ENCODE peak calls at places on chromosomes 13 and 19, in four cellular contexts. One of them, this sample, is unnamed.

GRCh38 chr13:95201814-95202521 is 99.3 kb downstream of the ABCC4 start:
- DNase-seq in neural progenitor cell: no peak
- DNase-seq in MM.1S: no peak
- DNase-seq in GM23338: no peak
- DNase-seq in this sample: no peak

GRCh38 chr19:48844472-48844871 is 8.2 kb upstream of the HSD17B14 start:
- DNase-seq in GM23338: peak; percentile 78
- DNase-seq in MM.1S: no peak
- DNase-seq in neural progenitor cell: peak; percentile 34
- DNase-seq in this sample: peak; percentile 64

GRCh38 chr13:57017357-57017756 is 123.4 kb upstream of the PRR20A start:
- DNase-seq in neural progenitor cell: no peak
- DNase-seq in MM.1S: no peak
- DNase-seq in GM23338: no peak
- DNase-seq in this sample: no peak

GRCh38 chr13:42946927-42947326 is 45.1 kb downstream of the EPSTI1 start:
- DNase-seq in MM.1S: no peak
- DNase-seq in GM23338: no peak
- DNase-seq in neural progenitor cell: no peak
- DNase-seq in this sample: peak; percentile 66

GRCh38 chr13:27177852-27178251 is 6.2 kb upstream of the USP12 start:
- DNase-seq in MM.1S: no peak
- DNase-seq in GM23338: peak; percentile 87
- DNase-seq in neural progenitor cell: peak; percentile 23
- DNase-seq in this sample: no peak

GRCh38 chr13:110308377-110309158 is 1.5 kb downstream of the COL4A2 start:
- DNase-seq in GM23338: peak; percentile 85
- DNase-seq in MM.1S: no peak
- DNase-seq in neural progenitor cell: peak; percentile 84
- DNase-seq in this sample: peak; percentile 73

GRCh38 chr19:32269831-32270230 is 75.6 kb upstream of the ZNF507 start:
- DNase-seq in MM.1S: no peak
- DNase-seq in neural progenitor cell: no peak
- DNase-seq in GM23338: no peak
- DNase-seq in this sample: no peak

GRCh38 chr13:39044536-39044935 is 6.3 kb downstream of the NHLRC3 start:
- DNase-seq in neural progenitor cell: no peak
- DNase-seq in MM.1S: no peak
- DNase-seq in GM23338: no peak
- DNase-seq in this sample: no peak

GRCh38 chr19:52638601-52639000 is 446 bp upstream of the ZNF83 start:
- DNase-seq in neural progenitor cell: no peak
- DNase-seq in MM.1S: no peak
- DNase-seq in GM23338: peak; percentile 40
- DNase-seq in this sample: peak; percentile 79

GRCh38 chr19:51148571-51148970 is 6.5 kb downstream of the SIGLEC7 start:
- DNase-seq in neural progenitor cell: no peak
- DNase-seq in MM.1S: no peak
- DNase-seq in GM23338: no peak
- DNase-seq in this sample: no peak

GRCh38 chr19:15129856-15130580 is 22.8 kb downstream of the SYDE1 start:
- DNase-seq in GM23338: no peak
- DNase-seq in neural progenitor cell: no peak
- DNase-seq in MM.1S: no peak
- DNase-seq in this sample: no peak

GRCh38 chr13:113205428-113205931 is 3.0 kb downstream of the PCID2 start:
- DNase-seq in GM23338: no peak
- DNase-seq in neural progenitor cell: no peak
- DNase-seq in MM.1S: no peak
- DNase-seq in this sample: peak; percentile 66

GRCh38 chr19:50658438-50659317 is 9.4 kb downstream of the C19orf81 start:
- DNase-seq in MM.1S: no peak
- DNase-seq in GM23338: peak; percentile 97
- DNase-seq in neural progenitor cell: peak; percentile 94
- DNase-seq in this sample: peak; percentile 86

GRCh38 chr13:106917024-106917491 is 349.1 kb upstream of the ARGLU1 start:
- DNase-seq in GM23338: peak; percentile 46
- DNase-seq in neural progenitor cell: peak; percentile 42
- DNase-seq in MM.1S: no peak
- DNase-seq in this sample: no peak

GRCh38 chr19:44684892-44685847 is 13.8 kb upstream of the CEACAM16 start:
- DNase-seq in GM23338: peak; percentile 60
- DNase-seq in MM.1S: no peak
- DNase-seq in neural progenitor cell: peak; percentile 28
- DNase-seq in this sample: peak; percentile 93

GRCh38 chr19:40592170-40592569 is 9.0 kb upstream of the LTBP4 start:
- DNase-seq in GM23338: peak; percentile 89
- DNase-seq in MM.1S: peak; percentile 73
- DNase-seq in neural progenitor cell: peak; percentile 44
- DNase-seq in this sample: peak; percentile 63

GRCh38 chr13:34464011-34464410 is 478.1 kb upstream of the NBEA start:
- DNase-seq in GM23338: no peak
- DNase-seq in MM.1S: no peak
- DNase-seq in neural progenitor cell: no peak
- DNase-seq in this sample: no peak

GRCh38 chr13:26048745-26049144 is 3.1 kb downstream of the SHISA2 start:
- DNase-seq in MM.1S: no peak
- DNase-seq in neural progenitor cell: no peak
- DNase-seq in GM23338: no peak
- DNase-seq in this sample: no peak

GRCh38 chr13:44015808-44016207 is 136.1 kb downstream of the LACC1 start:
- DNase-seq in GM23338: no peak
- DNase-seq in neural progenitor cell: no peak
- DNase-seq in MM.1S: no peak
- DNase-seq in this sample: no peak

GRCh38 chr19:44623080-44623479 is 9.7 kb downstream of the IGSF23 start:
- DNase-seq in MM.1S: no peak
- DNase-seq in neural progenitor cell: no peak
- DNase-seq in GM23338: no peak
- DNase-seq in this sample: peak; percentile 59

GRCh38 chr13:98576215-98576945 is 527 bp downstream of the STK24 start:
- DNase-seq in neural progenitor cell: peak; percentile 62
- DNase-seq in MM.1S: peak; percentile 45
- DNase-seq in GM23338: peak; percentile 57
- DNase-seq in this sample: peak; percentile 67

GRCh38 chr13:99103536-99103935 is 97.1 kb upstream of the UBAC2 start:
- DNase-seq in GM23338: peak; percentile 27
- DNase-seq in neural progenitor cell: peak; percentile 47
- DNase-seq in MM.1S: no peak
- DNase-seq in this sample: peak; percentile 11

GRCh38 chr13:39663958-39664357 is 8.5 kb downstream of the COG6 start:
- DNase-seq in MM.1S: no peak
- DNase-seq in neural progenitor cell: no peak
- DNase-seq in GM23338: no peak
- DNase-seq in this sample: no peak

GRCh38 chr13:83880275-83881027 is 1.8 kb downstream of the SLITRK1 start:
- DNase-seq in MM.1S: no peak
- DNase-seq in GM23338: peak; percentile 28
- DNase-seq in neural progenitor cell: peak; percentile 26
- DNase-seq in this sample: no peak

GRCh38 chr13:32734511-32734910 is 148.3 kb downstream of the PDS5B start:
- DNase-seq in neural progenitor cell: no peak
- DNase-seq in GM23338: no peak
- DNase-seq in MM.1S: no peak
- DNase-seq in this sample: peak; percentile 82

GRCh38 chr19:5050016-5050656 is 81.2 kb downstream of the KDM4B start:
- DNase-seq in GM23338: no peak
- DNase-seq in neural progenitor cell: no peak
- DNase-seq in MM.1S: no peak
- DNase-seq in this sample: no peak

GRCh38 chr19:46697142-46697960 is 19.6 kb downstream of the PRKD2 start:
- DNase-seq in neural progenitor cell: peak; percentile 97
- DNase-seq in GM23338: peak; percentile 99
- DNase-seq in MM.1S: no peak
- DNase-seq in this sample: peak; percentile 90

GRCh38 chr19:45097776-45098520 is 5.0 kb downstream of the PPP1R37 start:
- DNase-seq in neural progenitor cell: no peak
- DNase-seq in MM.1S: no peak
- DNase-seq in GM23338: no peak
- DNase-seq in this sample: peak; percentile 97

GRCh38 chr13:72726721-72727416 is 560 bp downstream of the MZT1 start:
- DNase-seq in MM.1S: peak; percentile 27
- DNase-seq in neural progenitor cell: peak; percentile 79
- DNase-seq in GM23338: peak; percentile 75
- DNase-seq in this sample: peak; percentile 66

GRCh38 chr19:7534531-7534980 is 961 bp upstream of the PNPLA6 start:
- DNase-seq in neural progenitor cell: peak; percentile 89
- DNase-seq in MM.1S: peak; percentile 39
- DNase-seq in GM23338: peak; percentile 93
- DNase-seq in this sample: peak; percentile 86

DNA sequence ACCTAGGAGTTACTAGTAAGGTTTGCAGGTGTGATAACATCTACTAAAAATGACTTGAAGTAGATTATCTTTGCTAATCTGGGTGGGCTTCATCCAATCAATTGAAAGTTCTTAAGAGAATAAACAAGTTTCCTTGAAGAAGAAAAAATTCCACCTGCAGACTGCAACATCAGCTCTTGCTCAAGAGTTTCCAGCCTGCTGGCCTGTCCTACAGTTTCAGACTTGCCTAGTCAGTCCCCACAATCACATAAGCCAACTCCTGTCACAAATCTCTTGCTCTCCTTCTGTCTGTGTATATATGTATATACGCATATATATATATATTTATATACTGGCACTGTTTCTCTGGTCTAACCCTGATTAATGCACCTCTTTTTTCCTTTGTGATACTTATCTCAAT is 67.3 kb upstream of the ITM2B start:
- DNase-seq in neural progenitor cell: no peak
- DNase-seq in MM.1S: no peak
- DNase-seq in GM23338: no peak
- DNase-seq in this sample: no peak
- TF ChIP-seq EZH2phosphoT487 in neural progenitor cell: no peak
- TF ChIP-seq EZH2phosphoT487 in MM.1S: no peak
- TF ChIP-seq EZH2phosphoT487 in GM23338: no peak
- TF ChIP-seq EZH2phosphoT487 in this sample: no peak

GRCh38 chr13:47087841-47088240 is 191.0 kb upstream of the HTR2A start:
- DNase-seq in GM23338: no peak
- DNase-seq in neural progenitor cell: no peak
- DNase-seq in MM.1S: no peak
- DNase-seq in this sample: peak; percentile 90
- TF ChIP-seq EZH2phosphoT487 in GM23338: no peak
- TF ChIP-seq EZH2phosphoT487 in neural progenitor cell: no peak
- TF ChIP-seq EZH2phosphoT487 in MM.1S: no peak
- TF ChIP-seq EZH2phosphoT487 in this sample: no peak

DNA sequence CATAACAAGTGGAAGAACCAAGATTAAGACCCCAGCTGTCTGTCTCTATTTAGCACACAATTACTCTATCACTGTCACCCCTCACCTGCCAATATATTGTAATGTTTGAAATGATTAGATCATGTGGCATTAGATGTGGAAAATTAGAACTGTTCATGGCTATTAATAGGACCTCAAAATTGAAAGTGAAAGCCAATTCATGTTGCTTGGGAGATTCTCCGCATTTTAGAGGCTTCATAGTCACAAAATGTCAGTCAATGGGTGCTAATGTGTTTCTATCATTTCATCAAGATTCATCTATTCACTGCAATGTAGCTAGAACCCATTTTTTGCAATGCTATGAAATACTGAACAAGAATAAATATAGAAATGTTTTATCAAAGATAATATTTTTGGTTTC is 388.7 kb downstream of the DCT start:
- DNase-seq in neural progenitor cell: no peak
- DNase-seq in MM.1S: peak; percentile 14
- DNase-seq in GM23338: no peak
- DNase-seq in this sample: no peak
- TF ChIP-seq EZH2phosphoT487 in neural progenitor cell: no peak
- TF ChIP-seq EZH2phosphoT487 in MM.1S: no peak
- TF ChIP-seq EZH2phosphoT487 in GM23338: no peak
- TF ChIP-seq EZH2phosphoT487 in this sample: no peak

GRCh38 chr19:42282810-42283247 is 13.8 kb downstream of the CIC start:
- DNase-seq in MM.1S: no peak
- DNase-seq in neural progenitor cell: no peak
- DNase-seq in GM23338: no peak
- DNase-seq in this sample: no peak

GRCh38 chr19:42279902-42280760 is 11.1 kb downstream of the CIC start:
- DNase-seq in MM.1S: peak; percentile 81
- DNase-seq in neural progenitor cell: peak; percentile 94
- DNase-seq in GM23338: peak; percentile 79
- DNase-seq in this sample: peak; percentile 96

GRCh38 chr19:42282036-42282762 is 13.1 kb downstream of the CIC start:
- DNase-seq in MM.1S: no peak
- DNase-seq in neural progenitor cell: peak; percentile 52
- DNase-seq in GM23338: no peak
- DNase-seq in this sample: peak; percentile 74

GRCh38 chr19:42280761-42281174 is 11.7 kb downstream of the CIC start:
- DNase-seq in GM23338: no peak
- DNase-seq in neural progenitor cell: peak; percentile 51
- DNase-seq in MM.1S: no peak
- DNase-seq in this sample: peak; percentile 77

DNA sequence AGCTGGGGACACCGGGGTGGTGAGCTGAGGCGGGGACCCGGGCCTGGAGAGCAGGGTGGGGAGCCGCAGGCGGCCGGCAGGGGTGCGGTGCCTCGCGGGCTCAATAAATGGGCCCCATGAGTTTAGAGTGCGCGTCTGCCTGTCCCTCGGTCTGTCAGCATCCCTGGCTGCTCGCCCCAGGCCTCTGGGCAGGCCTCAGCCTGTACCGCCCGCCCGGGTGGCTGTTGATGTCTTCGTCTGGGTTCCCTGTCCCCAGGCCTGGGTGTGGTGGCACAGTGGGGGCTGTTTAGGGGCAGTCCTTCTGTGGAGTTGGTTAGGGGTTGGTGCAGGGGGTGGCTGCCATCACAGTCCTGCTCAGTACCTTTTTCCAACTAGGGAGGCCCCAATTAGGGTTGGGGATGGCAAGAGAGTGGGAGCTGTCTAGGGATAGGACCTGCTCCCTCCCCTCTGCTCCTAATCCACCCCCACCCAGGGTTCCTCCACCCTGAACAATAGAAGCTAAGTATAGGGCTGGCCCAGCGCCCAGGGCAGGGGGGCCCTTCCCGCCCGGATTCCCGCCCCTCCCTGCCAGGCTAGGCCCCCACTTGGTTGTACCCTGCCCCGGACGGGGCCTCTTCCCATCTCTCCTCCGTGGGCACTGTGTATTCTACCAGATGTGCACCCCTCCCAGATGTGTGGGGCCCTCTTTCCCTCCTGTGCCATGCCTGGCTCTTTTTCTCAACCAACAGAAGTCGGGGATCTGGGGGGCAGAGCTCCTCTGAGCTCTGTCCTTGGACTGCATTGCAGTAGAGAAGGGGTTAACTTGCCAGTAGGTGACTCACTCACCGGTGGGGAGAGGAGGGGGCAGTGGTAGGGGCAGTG is 12.4 kb downstream of the CIC start:
- DNase-seq in MM.1S: no peak
- DNase-seq in neural progenitor cell: peak; percentile 58
- DNase-seq in GM23338: peak; percentile 57
- DNase-seq in this sample: peak; percentile 83
- TF ChIP-seq EZH2phosphoT487 in MM.1S: no peak
- TF ChIP-seq EZH2phosphoT487 in neural progenitor cell: no peak
- TF ChIP-seq EZH2phosphoT487 in GM23338: no peak
- TF ChIP-seq EZH2phosphoT487 in this sample: no peak

This sample was measured in GM23248.